ENCODE peak calls at places on chromosomes 3 and 15, in four cellular contexts. N is activated CD4-positive, alpha-beta T cell treated with anti-CD3 and anti-CD28 coated beads for 48 hours; P is sciatic nerve; D is MV-4-11. J is an unnamed sample.

GRCh38 chr3:48220746-48221145 is 2.5 kb upstream of the CAMP start:
- DNase-seq in N (no peak), P (no peak), D (no peak), J (no peak)

GRCh38 chr15:50940506-50940905 is 32.0 kb downstream of the AP4E1 start:
- DNase-seq in N (no peak), P (no peak), D (no peak), J (peak; percentile 10)

GRCh38 chr15:95425859-95426258 is 904.6 kb upstream of the NR2F2 start:
- DNase-seq in N (no peak), P (no peak), D (no peak), J (no peak)

GRCh38 chr3:42500909-42501308 is 1.5 kb upstream of the VIPR1 start:
- DNase-seq in N (no peak), P (peak; percentile 30), D (no peak), J (no peak)

GRCh38 chr3:57006048-57006709 is 54.3 kb upstream of the SPATA12 start:
- DNase-seq in N (no peak), P (no peak), D (no peak), J (no peak)

GRCh38 chr3:188972313-188972712 is 199.5 kb upstream of the TPRG1 start:
- DNase-seq in N (no peak), P (no peak), D (peak; percentile 65), J (no peak)

GRCh38 chr3:63993653-63994079 is 29.6 kb downstream of the PSMD6 start:
- DNase-seq in N (peak; percentile 60), P (peak; percentile 75), D (peak; percentile 29), J (peak; percentile 62)

GRCh38 chr15:33716025-33716424 is 252.3 kb upstream of the CHRM5 start:
- DNase-seq in N (peak; percentile 48), P (no peak), D (no peak), J (no peak)

GRCh38 chr15:78402056-78402610 is 35.9 kb upstream of the IREB2 start:
- DNase-seq in N (no peak), P (peak; percentile 13), D (peak; percentile 78), J (no peak)

GRCh38 chr3:191473766-191474198 is 12.8 kb downstream of the PYDC2 start:
- DNase-seq in N (no peak), P (no peak), D (no peak), J (no peak)

GRCh38 chr3:152192050-152192449 is 76.7 kb upstream of the MBNL1 start:
- DNase-seq in N (no peak), P (no peak), D (no peak), J (no peak)

GRCh38 chr15:56672721-56673120 is 60.6 kb downstream of the ZNF280D start:
- DNase-seq in N (no peak), P (no peak), D (no peak), J (no peak)

GRCh38 chr15:42378011-42378410 is 18.7 kb downstream of the CAPN3 start:
- DNase-seq in N (no peak), P (no peak), D (no peak), J (no peak)

GRCh38 chr15:47364671-47365141 is 352.6 kb upstream of the SEMA6D start:
- DNase-seq in N (no peak), P (no peak), D (no peak), J (no peak)

GRCh38 chr3:55307622-55308021 is 179.5 kb downstream of the WNT5A start:
- DNase-seq in N (no peak), P (no peak), D (no peak), J (no peak)

J was measured in HT1080.